ENCODE peak calls at places on chromosomes 3 and 15, in seven cellular contexts. L is GM13976; I is epithelial cell of esophagus; R is B cell; Z is stimulated activated CD4-positive, alpha-beta T cell treated with anti-CD3 and anti-CD28 coated beads, Interleukin-2, amount 100 ng/mL, for 24 hours; X is psoas muscle; V is NCI-H1092 treated with DMSO at 0.1 percent for 48 hours. A is an unnamed sample.

GRCh38 chr3:167978486-167978885 is 117.2 kb downstream of the GOLIM4 start:
- DNase-seq in L (no peak), I (no peak), R (no peak), Z (no peak), X (no peak), V (no peak), A (no peak)

GRCh38 chr15:41775651-41776050 is 1.4 kb downstream of the MAPKBP1 start:
- DNase-seq in L (no peak), I (peak), R (no peak), Z (no peak), X (no peak), V (no peak), A (no peak)

GRCh38 chr15:40925863-40926658 is 3.1 kb upstream of the DLL4 start:
- DNase-seq in L (no peak), I (peak), R (peak), Z (peak), X (no peak), V (peak), A (peak)

GRCh38 chr3:161559177-161559998 is 62.8 kb downstream of the OTOL1 start:
- DNase-seq in L (no peak), I (peak), R (no peak), Z (no peak), X (no peak), V (peak), A (peak)

GRCh38 chr3:38207262-38208003 is 42.1 kb downstream of the OXSR1 start:
- DNase-seq in L (no peak), I (no peak), R (no peak), Z (no peak), X (no peak), V (no peak), A (no peak)

GRCh38 chr3:124092811-124093210 is 100.9 kb upstream of the ROPN1 start:
- DNase-seq in L (no peak), I (no peak), R (no peak), Z (no peak), X (no peak), V (no peak), A (no peak)

GRCh38 chr3:140497331-140497730 is 180.5 kb upstream of the TRIM42 start:
- DNase-seq in L (no peak), I (no peak), R (no peak), Z (no peak), X (no peak), V (no peak), A (no peak)

GRCh38 chr15:63146684-63147083 is 10.6 kb downstream of the RPS27L start:
- DNase-seq in L (no peak), I (no peak), R (no peak), Z (no peak), X (no peak), V (no peak), A (no peak)

GRCh38 chr15:26889298-26889898 is 22.5 kb downstream of the GABRA5 start:
- DNase-seq in L (peak), I (peak), R (peak), Z (peak), X (no peak), V (peak), A (peak)

GRCh38 chr3:16415911-16416310 is 97.6 kb downstream of the RFTN1 start:
- DNase-seq in L (no peak), I (no peak), R (no peak), Z (no peak), X (no peak), V (no peak), A (no peak)

GRCh38 chr3:71921036-71921435 is 136.1 kb upstream of the PROK2 start:
- DNase-seq in L (no peak), I (no peak), R (no peak), Z (no peak), X (no peak), V (no peak), A (no peak)

GRCh38 chr15:100241572-100242479 is 99.9 kb downstream of the ADAMTS17 start:
- DNase-seq in L (no peak), I (peak), R (no peak), Z (no peak), X (peak), V (no peak), A (no peak)

GRCh38 chr3:11619946-11620652 is 23.6 kb downstream of the VGLL4 start:
- DNase-seq in L (no peak), I (no peak), R (no peak), Z (no peak), X (no peak), V (no peak), A (no peak)

GRCh38 chr15:62559049-62559733 is 394.1 kb upstream of the C2CD4B start:
- DNase-seq in L (no peak), I (no peak), R (no peak), Z (no peak), X (peak), V (no peak), A (no peak)

GRCh38 chr3:28286595-28286994 is 45.2 kb downstream of the CMC1 start:
- DNase-seq in L (peak), I (peak), R (peak), Z (no peak), X (no peak), V (no peak), A (no peak)

GRCh38 chr3:98692787-98693473 is 70.2 kb upstream of the ST3GAL6 start:
- DNase-seq in L (no peak), I (peak), R (no peak), Z (no peak), X (peak), V (no peak), A (no peak)

GRCh38 chr3:112466041-112466440 is 33.2 kb downstream of the BTLA start:
- DNase-seq in L (no peak), I (no peak), R (no peak), Z (no peak), X (no peak), V (no peak), A (no peak)

A was measured in DND-41.